ENCODE peak calls at places on chromosomes 6 and 20, in four cellular contexts. Y, K, E and G are unnamed samples.

GRCh38 chr6:82906951-82907350 is 158.7 kb downstream of the UBE3D start:
- DNase-seq in E (no peak), Y (no peak), K (no peak), G (no peak)

GRCh38 chr20:43973231-43973630 is 58.6 kb downstream of the TOX2 start:
- DNase-seq in Y (no peak), K (no peak), E (no peak), G (no peak)

GRCh38 chr6:41132254-41132653 is 21.9 kb downstream of the TREML1 start:
- DNase-seq in K (no peak), Y (peak), E (no peak), G (no peak)

GRCh38 chr6:156967852-156968251 is 190.7 kb downstream of the ARID1B start:
- DNase-seq in Y (no peak), E (no peak), K (no peak), G (no peak)

GRCh38 chr6:46704562-46704961 is 16.9 kb downstream of the TDRD6 start:
- DNase-seq in Y (no peak), K (no peak), E (peak), G (peak)

GRCh38 chr6:53628354-53629119 is 37.0 kb downstream of the KLHL31 start:
- DNase-seq in Y (no peak), K (no peak), E (no peak), G (no peak)

GRCh38 chr6:145075425-145075824 is 659.9 kb downstream of the EPM2A start:
- DNase-seq in Y (no peak), K (no peak), E (peak), G (no peak)

GRCh38 chr6:97026298-97026697 is 101.8 kb downstream of the KLHL32 start:
- DNase-seq in Y (peak), E (no peak), K (no peak), G (no peak)

GRCh38 chr6:35203680-35204079 is 10.1 kb upstream of the SCUBE3 start:
- DNase-seq in E (no peak), Y (no peak), K (no peak), G (no peak)

GRCh38 chr6:167146977-167147376 is 10.8 kb downstream of the GPR31 start:
- DNase-seq in Y (no peak), K (no peak), E (no peak), G (no peak)

GRCh38 chr6:143575440-143575839 is 63.9 kb upstream of the FUCA2 start:
- DNase-seq in K (no peak), Y (peak), E (peak), G (peak)

GRCh38 chr20:25467441-25467840 is 60.0 kb downstream of the GINS1 start:
- DNase-seq in E (no peak), K (no peak), Y (no peak), G (no peak)

GRCh38 chr6:108578166-108578565 is 17.4 kb downstream of the FOXO3 start:
- DNase-seq in K (no peak), E (no peak), Y (no peak), G (no peak)

GRCh38 chr6:136415351-136416005 is 125.8 kb upstream of the BCLAF1 start:
- DNase-seq in Y (no peak), E (no peak), K (no peak), G (no peak)

GRCh38 chr20:44020406-44021148 is 105.9 kb downstream of the TOX2 start:
- DNase-seq in K (no peak), Y (no peak), E (no peak), G (no peak)

GRCh38 chr20:61801428-61801827 is 264.3 kb downstream of the TAF4 start:
- DNase-seq in Y (no peak), K (no peak), E (no peak), G (no peak)

GRCh38 chr6:129621252-129621651 is 88.7 kb downstream of the ARHGAP18 start:
- DNase-seq in Y (no peak), E (peak), K (no peak), G (no peak)

GRCh38 chr20:63520594-63520938 is at the start of gene PPDPF:
- DNase-seq in E (peak), Y (no peak), K (peak), G (peak)

GRCh38 chr6:44664716-44665115 is 277.2 kb downstream of the CDC5L start:
- DNase-seq in K (no peak), Y (peak), E (no peak), G (no peak)

GRCh38 chr20:10404959-10405530 is 29.0 kb downstream of the MKKS start:
- DNase-seq in Y (no peak), K (no peak), E (no peak), G (no peak)

GRCh38 chr6:3610896-3611295 is 140.6 kb downstream of the PXDC1 start:
- DNase-seq in Y (no peak), K (no peak), E (no peak), G (no peak)